ENCODE peak calls at places on chromosomes 3 and 15, in ten cellular contexts. One of them, this sample, is unnamed.

GRCh38 chr3:133466531-133467386 is 66.9 kb downstream of the BFSP2 start:
- DNase-seq in right lobe of liver: no peak
- DNase-seq in fibroblast of lung: no peak
- DNase-seq in retinal pigment epithelial cell: no peak
- DNase-seq in left ventricle myocardium inferior: peak
- DNase-seq in GM20000: peak
- DNase-seq in mammary epithelial cell: no peak
- DNase-seq in cardiac fibroblast: peak
- DNase-seq in RWPE1: no peak
- DNase-seq in endothelial cell: no peak
- DNase-seq in this sample: no peak

GRCh38 chr3:15280853-15281532 is 51.4 kb downstream of the SH3BP5 start:
- DNase-seq in right lobe of liver: no peak
- DNase-seq in fibroblast of lung: no peak
- DNase-seq in retinal pigment epithelial cell: no peak
- DNase-seq in left ventricle myocardium inferior: no peak
- DNase-seq in GM20000: no peak
- DNase-seq in mammary epithelial cell: no peak
- DNase-seq in cardiac fibroblast: no peak
- DNase-seq in RWPE1: no peak
- DNase-seq in endothelial cell: no peak
- DNase-seq in this sample: no peak

GRCh38 chr3:177744873-177745646 is 547.8 kb upstream of the TBL1XR1 start:
- DNase-seq in right lobe of liver: no peak
- DNase-seq in fibroblast of lung: peak
- DNase-seq in retinal pigment epithelial cell: no peak
- DNase-seq in left ventricle myocardium inferior: peak
- DNase-seq in GM20000: no peak
- DNase-seq in mammary epithelial cell: peak
- DNase-seq in cardiac fibroblast: peak
- DNase-seq in RWPE1: no peak
- DNase-seq in endothelial cell: no peak
- DNase-seq in this sample: no peak

GRCh38 chr3:149615731-149616221 is 42.0 kb downstream of the WWTR1 start:
- DNase-seq in right lobe of liver: no peak
- DNase-seq in fibroblast of lung: no peak
- DNase-seq in retinal pigment epithelial cell: no peak
- DNase-seq in left ventricle myocardium inferior: no peak
- DNase-seq in GM20000: no peak
- DNase-seq in mammary epithelial cell: no peak
- DNase-seq in cardiac fibroblast: peak
- DNase-seq in RWPE1: no peak
- DNase-seq in endothelial cell: peak
- DNase-seq in this sample: no peak

GRCh38 chr15:40593130-40593529 is 919 bp upstream of the KNL1 start:
- DNase-seq in right lobe of liver: no peak
- DNase-seq in fibroblast of lung: no peak
- DNase-seq in retinal pigment epithelial cell: no peak
- DNase-seq in left ventricle myocardium inferior: no peak
- DNase-seq in GM20000: no peak
- DNase-seq in mammary epithelial cell: no peak
- DNase-seq in cardiac fibroblast: no peak
- DNase-seq in RWPE1: no peak
- DNase-seq in endothelial cell: no peak
- DNase-seq in this sample: no peak

GRCh38 chr15:78353093-78353492 is 12.9 kb downstream of the CRABP1 start:
- DNase-seq in right lobe of liver: no peak
- DNase-seq in fibroblast of lung: peak
- DNase-seq in retinal pigment epithelial cell: no peak
- DNase-seq in left ventricle myocardium inferior: no peak
- DNase-seq in GM20000: no peak
- DNase-seq in mammary epithelial cell: no peak
- DNase-seq in cardiac fibroblast: peak
- DNase-seq in RWPE1: peak
- DNase-seq in endothelial cell: no peak
- DNase-seq in this sample: peak

GRCh38 chr3:44987318-44987717 is 11.3 kb downstream of the EXOSC7 start:
- DNase-seq in right lobe of liver: no peak
- DNase-seq in fibroblast of lung: no peak
- DNase-seq in retinal pigment epithelial cell: no peak
- DNase-seq in left ventricle myocardium inferior: no peak
- DNase-seq in GM20000: no peak
- DNase-seq in mammary epithelial cell: no peak
- DNase-seq in cardiac fibroblast: no peak
- DNase-seq in RWPE1: no peak
- DNase-seq in endothelial cell: no peak
- DNase-seq in this sample: no peak

GRCh38 chr15:77446840-77447390 is 26.2 kb downstream of the HMG20A start:
- DNase-seq in right lobe of liver: no peak
- DNase-seq in fibroblast of lung: no peak
- DNase-seq in retinal pigment epithelial cell: no peak
- DNase-seq in left ventricle myocardium inferior: no peak
- DNase-seq in GM20000: no peak
- DNase-seq in mammary epithelial cell: no peak
- DNase-seq in cardiac fibroblast: no peak
- DNase-seq in RWPE1: no peak
- DNase-seq in endothelial cell: no peak
- DNase-seq in this sample: no peak

GRCh38 chr3:102810937-102811336 is 376.1 kb downstream of the ZPLD1 start:
- DNase-seq in right lobe of liver: no peak
- DNase-seq in fibroblast of lung: no peak
- DNase-seq in retinal pigment epithelial cell: no peak
- DNase-seq in left ventricle myocardium inferior: no peak
- DNase-seq in GM20000: no peak
- DNase-seq in mammary epithelial cell: no peak
- DNase-seq in cardiac fibroblast: no peak
- DNase-seq in RWPE1: no peak
- DNase-seq in endothelial cell: no peak
- DNase-seq in this sample: no peak

GRCh38 chr15:63396546-63396939 is 14.9 kb upstream of the CA12 start:
- DNase-seq in right lobe of liver: no peak
- DNase-seq in fibroblast of lung: no peak
- DNase-seq in retinal pigment epithelial cell: no peak
- DNase-seq in left ventricle myocardium inferior: no peak
- DNase-seq in GM20000: no peak
- DNase-seq in mammary epithelial cell: no peak
- DNase-seq in cardiac fibroblast: no peak
- DNase-seq in RWPE1: no peak
- DNase-seq in endothelial cell: no peak
- DNase-seq in this sample: no peak

GRCh38 chr15:31376511-31376910 is 49.9 kb downstream of the KLF13 start:
- DNase-seq in right lobe of liver: no peak
- DNase-seq in fibroblast of lung: no peak
- DNase-seq in retinal pigment epithelial cell: no peak
- DNase-seq in left ventricle myocardium inferior: peak
- DNase-seq in GM20000: no peak
- DNase-seq in mammary epithelial cell: no peak
- DNase-seq in cardiac fibroblast: no peak
- DNase-seq in RWPE1: no peak
- DNase-seq in endothelial cell: no peak
- DNase-seq in this sample: no peak

GRCh38 chr3:39148116-39149058 is 5.0 kb downstream of the CSRNP1 start:
- DNase-seq in right lobe of liver: no peak
- DNase-seq in fibroblast of lung: peak
- DNase-seq in retinal pigment epithelial cell: no peak
- DNase-seq in left ventricle myocardium inferior: no peak
- DNase-seq in GM20000: peak
- DNase-seq in mammary epithelial cell: no peak
- DNase-seq in cardiac fibroblast: no peak
- DNase-seq in RWPE1: no peak
- DNase-seq in endothelial cell: peak
- DNase-seq in this sample: peak

GRCh38 chr15:85854345-85855097 is 59.8 kb upstream of the KLHL25 start:
- DNase-seq in right lobe of liver: peak
- DNase-seq in fibroblast of lung: peak
- DNase-seq in retinal pigment epithelial cell: no peak
- DNase-seq in left ventricle myocardium inferior: no peak
- DNase-seq in GM20000: peak
- DNase-seq in mammary epithelial cell: peak
- DNase-seq in cardiac fibroblast: peak
- DNase-seq in RWPE1: peak
- DNase-seq in endothelial cell: peak
- DNase-seq in this sample: no peak

GRCh38 chr15:90592144-90592887 is 62.6 kb downstream of the CRTC3 start:
- DNase-seq in right lobe of liver: no peak
- DNase-seq in fibroblast of lung: peak
- DNase-seq in retinal pigment epithelial cell: no peak
- DNase-seq in left ventricle myocardium inferior: no peak
- DNase-seq in GM20000: no peak
- DNase-seq in mammary epithelial cell: peak
- DNase-seq in cardiac fibroblast: peak
- DNase-seq in RWPE1: peak
- DNase-seq in endothelial cell: no peak
- DNase-seq in this sample: no peak
- TF ChIP-seq CTCF in right lobe of liver: no peak
- TF ChIP-seq CTCF in fibroblast of lung: no peak
- TF ChIP-seq CTCF in retinal pigment epithelial cell: no peak
- TF ChIP-seq CTCF in left ventricle myocardium inferior: no peak
- TF ChIP-seq CTCF in GM20000: no peak
- TF ChIP-seq CTCF in mammary epithelial cell: no peak
- TF ChIP-seq CTCF in cardiac fibroblast: no peak
- TF ChIP-seq CTCF in RWPE1: no peak
- TF ChIP-seq CTCF in endothelial cell: no peak
- TF ChIP-seq CTCF in this sample: no peak

GRCh38 chr15:64825431-64826294 is at the start of gene PIF1:
- DNase-seq in right lobe of liver: peak
- DNase-seq in fibroblast of lung: peak
- DNase-seq in retinal pigment epithelial cell: peak
- DNase-seq in left ventricle myocardium inferior: peak
- DNase-seq in GM20000: peak
- DNase-seq in mammary epithelial cell: peak
- DNase-seq in cardiac fibroblast: peak
- DNase-seq in RWPE1: peak
- DNase-seq in endothelial cell: peak
- DNase-seq in this sample: peak
- TF ChIP-seq CTCF in right lobe of liver: no peak
- TF ChIP-seq CTCF in fibroblast of lung: no peak
- TF ChIP-seq CTCF in retinal pigment epithelial cell: no peak
- TF ChIP-seq CTCF in left ventricle myocardium inferior: no peak
- TF ChIP-seq CTCF in GM20000: no peak
- TF ChIP-seq CTCF in mammary epithelial cell: no peak
- TF ChIP-seq CTCF in cardiac fibroblast: no peak
- TF ChIP-seq CTCF in RWPE1: no peak
- TF ChIP-seq CTCF in endothelial cell: no peak
- TF ChIP-seq CTCF in this sample: no peak

GRCh38 chr15:29750754-29751153 is 71.5 kb downstream of the TJP1 start:
- DNase-seq in right lobe of liver: no peak
- DNase-seq in fibroblast of lung: peak
- DNase-seq in retinal pigment epithelial cell: peak
- DNase-seq in left ventricle myocardium inferior: no peak
- DNase-seq in GM20000: no peak
- DNase-seq in mammary epithelial cell: no peak
- DNase-seq in cardiac fibroblast: peak
- DNase-seq in RWPE1: no peak
- DNase-seq in endothelial cell: no peak
- DNase-seq in this sample: no peak

GRCh38 chr15:29749365-29750086 is 72.7 kb downstream of the TJP1 start:
- DNase-seq in right lobe of liver: no peak
- DNase-seq in fibroblast of lung: no peak
- DNase-seq in retinal pigment epithelial cell: no peak
- DNase-seq in left ventricle myocardium inferior: no peak
- DNase-seq in GM20000: no peak
- DNase-seq in mammary epithelial cell: no peak
- DNase-seq in cardiac fibroblast: peak
- DNase-seq in RWPE1: no peak
- DNase-seq in endothelial cell: no peak
- DNase-seq in this sample: no peak

GRCh38 chr15:29747837-29748417 is 74.3 kb downstream of the TJP1 start:
- DNase-seq in right lobe of liver: no peak
- DNase-seq in fibroblast of lung: peak
- DNase-seq in retinal pigment epithelial cell: no peak
- DNase-seq in left ventricle myocardium inferior: no peak
- DNase-seq in GM20000: no peak
- DNase-seq in mammary epithelial cell: no peak
- DNase-seq in cardiac fibroblast: peak
- DNase-seq in RWPE1: peak
- DNase-seq in endothelial cell: no peak
- DNase-seq in this sample: no peak
- TF ChIP-seq CTCF in right lobe of liver: peak
- TF ChIP-seq CTCF in fibroblast of lung: peak
- TF ChIP-seq CTCF in retinal pigment epithelial cell: peak
- TF ChIP-seq CTCF in left ventricle myocardium inferior: peak
- TF ChIP-seq CTCF in GM20000: peak
- TF ChIP-seq CTCF in mammary epithelial cell: peak
- TF ChIP-seq CTCF in cardiac fibroblast: peak
- TF ChIP-seq CTCF in RWPE1: peak
- TF ChIP-seq CTCF in endothelial cell: no peak
- TF ChIP-seq CTCF in this sample: peak

GRCh38 chr3:76372497-76372896 is 587.1 kb upstream of the ZNF717 start:
- DNase-seq in right lobe of liver: no peak
- DNase-seq in fibroblast of lung: no peak
- DNase-seq in retinal pigment epithelial cell: no peak
- DNase-seq in left ventricle myocardium inferior: no peak
- DNase-seq in GM20000: no peak
- DNase-seq in mammary epithelial cell: no peak
- DNase-seq in cardiac fibroblast: no peak
- DNase-seq in RWPE1: no peak
- DNase-seq in endothelial cell: no peak
- DNase-seq in this sample: no peak

GRCh38 chr3:76367281-76367680 is 581.9 kb upstream of the ZNF717 start:
- DNase-seq in right lobe of liver: no peak
- DNase-seq in fibroblast of lung: peak
- DNase-seq in retinal pigment epithelial cell: no peak
- DNase-seq in left ventricle myocardium inferior: no peak
- DNase-seq in GM20000: no peak
- DNase-seq in mammary epithelial cell: no peak
- DNase-seq in cardiac fibroblast: no peak
- DNase-seq in RWPE1: no peak
- DNase-seq in endothelial cell: no peak
- DNase-seq in this sample: no peak

GRCh38 chr3:76365284-76365683 is 579.9 kb upstream of the ZNF717 start:
- DNase-seq in right lobe of liver: no peak
- DNase-seq in fibroblast of lung: no peak
- DNase-seq in retinal pigment epithelial cell: no peak
- DNase-seq in left ventricle myocardium inferior: no peak
- DNase-seq in GM20000: no peak
- DNase-seq in mammary epithelial cell: no peak
- DNase-seq in cardiac fibroblast: no peak
- DNase-seq in RWPE1: no peak
- DNase-seq in endothelial cell: no peak
- DNase-seq in this sample: no peak

GRCh38 chr3:76370749-76371148 is 585.4 kb upstream of the ZNF717 start:
- DNase-seq in right lobe of liver: no peak
- DNase-seq in fibroblast of lung: peak
- DNase-seq in retinal pigment epithelial cell: no peak
- DNase-seq in left ventricle myocardium inferior: no peak
- DNase-seq in GM20000: no peak
- DNase-seq in mammary epithelial cell: no peak
- DNase-seq in cardiac fibroblast: no peak
- DNase-seq in RWPE1: no peak
- DNase-seq in endothelial cell: no peak
- DNase-seq in this sample: no peak

DNA sequence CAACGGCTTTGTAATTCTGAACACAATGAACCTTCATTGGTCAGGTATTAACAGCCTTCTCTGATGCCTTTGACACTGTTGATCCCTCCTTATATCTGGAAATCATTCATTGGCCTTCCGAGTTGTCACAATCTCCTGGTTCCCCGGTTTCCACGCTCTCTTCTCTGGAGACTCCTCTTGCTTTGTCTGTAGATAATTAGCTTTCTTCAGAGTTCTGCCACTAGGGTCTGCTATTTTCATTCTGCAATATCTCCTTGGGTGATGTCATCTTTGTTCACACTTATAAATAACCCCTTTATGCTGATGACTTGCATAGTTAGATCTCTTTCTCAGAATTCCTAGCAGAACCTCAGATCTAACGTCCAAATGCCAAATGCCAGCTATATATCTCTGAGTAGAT is 583.8 kb upstream of the ZNF717 start:
- DNase-seq in right lobe of liver: no peak
- DNase-seq in fibroblast of lung: peak
- DNase-seq in retinal pigment epithelial cell: no peak
- DNase-seq in left ventricle myocardium inferior: no peak
- DNase-seq in GM20000: no peak
- DNase-seq in mammary epithelial cell: no peak
- DNase-seq in cardiac fibroblast: no peak
- DNase-seq in RWPE1: peak
- DNase-seq in endothelial cell: no peak
- DNase-seq in this sample: no peak
- TF ChIP-seq CTCF in right lobe of liver: no peak
- TF ChIP-seq CTCF in fibroblast of lung: peak
- TF ChIP-seq CTCF in retinal pigment epithelial cell: peak
- TF ChIP-seq CTCF in left ventricle myocardium inferior: peak
- TF ChIP-seq CTCF in GM20000: no peak
- TF ChIP-seq CTCF in mammary epithelial cell: peak
- TF ChIP-seq CTCF in cardiac fibroblast: peak
- TF ChIP-seq CTCF in RWPE1: no peak
- TF ChIP-seq CTCF in endothelial cell: no peak
- TF ChIP-seq CTCF in this sample: no peak